ENCODE peak calls at places on chromosomes 12 and 14, in six cellular contexts. One of them, this sample, is unnamed.

GRCh38 chr12:43501705-43502104 is 50.3 kb downstream of the ADAMTS20 start:
- DNase-seq in lung: no peak
- DNase-seq in stimulated activated naive B cell treated with anti-CD40 and anti-IgM and Interleukin-4, amounts not matched to agents 10 μg/mL and 1 μg/mL and 100 μg/mL, for 72 hours: no peak
- DNase-seq in HS-5: peak
- DNase-seq in left lung: no peak
- DNase-seq in left kidney: peak
- DNase-seq in this sample: peak

GRCh38 chr12:94305293-94305957 is 154.2 kb downstream of the CEP83 start:
- DNase-seq in lung: peak
- DNase-seq in stimulated activated naive B cell treated with anti-CD40 and anti-IgM and Interleukin-4, amounts not matched to agents 10 μg/mL and 1 μg/mL and 100 μg/mL, for 72 hours: peak
- DNase-seq in HS-5: no peak
- DNase-seq in left lung: no peak
- DNase-seq in left kidney: no peak
- DNase-seq in this sample: no peak

GRCh38 chr14:106848330-106849121 is 1322.1 kb downstream of the TMEM121 start:
- DNase-seq in lung: no peak
- DNase-seq in stimulated activated naive B cell treated with anti-CD40 and anti-IgM and Interleukin-4, amounts not matched to agents 10 μg/mL and 1 μg/mL and 100 μg/mL, for 72 hours: no peak
- DNase-seq in HS-5: no peak
- DNase-seq in left lung: no peak
- DNase-seq in left kidney: no peak
- DNase-seq in this sample: peak

GRCh38 chr12:124307556-124307825 is 12.6 kb downstream of the RFLNA start:
- DNase-seq in lung: no peak
- DNase-seq in stimulated activated naive B cell treated with anti-CD40 and anti-IgM and Interleukin-4, amounts not matched to agents 10 μg/mL and 1 μg/mL and 100 μg/mL, for 72 hours: no peak
- DNase-seq in HS-5: no peak
- DNase-seq in left lung: no peak
- DNase-seq in left kidney: no peak
- DNase-seq in this sample: no peak

GRCh38 chr12:10851243-10851858 is 2.1 kb upstream of the PRR4 start:
- DNase-seq in lung: no peak
- DNase-seq in stimulated activated naive B cell treated with anti-CD40 and anti-IgM and Interleukin-4, amounts not matched to agents 10 μg/mL and 1 μg/mL and 100 μg/mL, for 72 hours: no peak
- DNase-seq in HS-5: no peak
- DNase-seq in left lung: no peak
- DNase-seq in left kidney: no peak
- DNase-seq in this sample: no peak

GRCh38 chr12:50597200-50598195 is 92.7 kb downstream of the DIP2B start:
- DNase-seq in lung: no peak
- DNase-seq in stimulated activated naive B cell treated with anti-CD40 and anti-IgM and Interleukin-4, amounts not matched to agents 10 μg/mL and 1 μg/mL and 100 μg/mL, for 72 hours: no peak
- DNase-seq in HS-5: peak
- DNase-seq in left lung: no peak
- DNase-seq in left kidney: no peak
- DNase-seq in this sample: no peak

GRCh38 chr12:128823216-128823915 is 392 bp downstream of the SLC15A4 start:
- DNase-seq in lung: peak
- DNase-seq in stimulated activated naive B cell treated with anti-CD40 and anti-IgM and Interleukin-4, amounts not matched to agents 10 μg/mL and 1 μg/mL and 100 μg/mL, for 72 hours: peak
- DNase-seq in HS-5: no peak
- DNase-seq in left lung: peak
- DNase-seq in left kidney: peak
- DNase-seq in this sample: peak

GRCh38 chr12:76713130-76713529 is 50.8 kb upstream of the ZDHHC17 start:
- DNase-seq in lung: no peak
- DNase-seq in stimulated activated naive B cell treated with anti-CD40 and anti-IgM and Interleukin-4, amounts not matched to agents 10 μg/mL and 1 μg/mL and 100 μg/mL, for 72 hours: no peak
- DNase-seq in HS-5: no peak
- DNase-seq in left lung: no peak
- DNase-seq in left kidney: no peak
- DNase-seq in this sample: peak

GRCh38 chr12:128829870-128830504 is 6.2 kb upstream of the SLC15A4 start:
- DNase-seq in lung: no peak
- DNase-seq in stimulated activated naive B cell treated with anti-CD40 and anti-IgM and Interleukin-4, amounts not matched to agents 10 μg/mL and 1 μg/mL and 100 μg/mL, for 72 hours: peak
- DNase-seq in HS-5: no peak
- DNase-seq in left lung: no peak
- DNase-seq in left kidney: peak
- DNase-seq in this sample: peak

GRCh38 chr12:56766535-56766934 is 3.4 kb downstream of the HSD17B6 start:
- DNase-seq in lung: no peak
- DNase-seq in stimulated activated naive B cell treated with anti-CD40 and anti-IgM and Interleukin-4, amounts not matched to agents 10 μg/mL and 1 μg/mL and 100 μg/mL, for 72 hours: peak
- DNase-seq in HS-5: no peak
- DNase-seq in left lung: no peak
- DNase-seq in left kidney: no peak
- DNase-seq in this sample: no peak

GRCh38 chr12:79658221-79658620 is 32.5 kb downstream of the PAWR start:
- DNase-seq in lung: no peak
- DNase-seq in stimulated activated naive B cell treated with anti-CD40 and anti-IgM and Interleukin-4, amounts not matched to agents 10 μg/mL and 1 μg/mL and 100 μg/mL, for 72 hours: no peak
- DNase-seq in HS-5: no peak
- DNase-seq in left lung: no peak
- DNase-seq in left kidney: no peak
- DNase-seq in this sample: no peak

GRCh38 chr12:77888611-77889010 is 57.9 kb downstream of the NAV3 start:
- DNase-seq in lung: no peak
- DNase-seq in stimulated activated naive B cell treated with anti-CD40 and anti-IgM and Interleukin-4, amounts not matched to agents 10 μg/mL and 1 μg/mL and 100 μg/mL, for 72 hours: no peak
- DNase-seq in HS-5: peak
- DNase-seq in left lung: no peak
- DNase-seq in left kidney: no peak
- DNase-seq in this sample: no peak

GRCh38 chr14:73945159-73945670 is 4.7 kb downstream of the FAM161B start:
- DNase-seq in lung: no peak
- DNase-seq in stimulated activated naive B cell treated with anti-CD40 and anti-IgM and Interleukin-4, amounts not matched to agents 10 μg/mL and 1 μg/mL and 100 μg/mL, for 72 hours: no peak
- DNase-seq in HS-5: no peak
- DNase-seq in left lung: no peak
- DNase-seq in left kidney: no peak
- DNase-seq in this sample: no peak

GRCh38 chr12:6469609-6470374 is 685 bp downstream of the VAMP1 start:
- DNase-seq in lung: no peak
- DNase-seq in stimulated activated naive B cell treated with anti-CD40 and anti-IgM and Interleukin-4, amounts not matched to agents 10 μg/mL and 1 μg/mL and 100 μg/mL, for 72 hours: no peak
- DNase-seq in HS-5: no peak
- DNase-seq in left lung: no peak
- DNase-seq in left kidney: no peak
- DNase-seq in this sample: peak

GRCh38 chr12:49549735-49550710 is 11.2 kb downstream of the KCNH3 start:
- DNase-seq in lung: no peak
- DNase-seq in stimulated activated naive B cell treated with anti-CD40 and anti-IgM and Interleukin-4, amounts not matched to agents 10 μg/mL and 1 μg/mL and 100 μg/mL, for 72 hours: no peak
- DNase-seq in HS-5: no peak
- DNase-seq in left lung: no peak
- DNase-seq in left kidney: no peak
- DNase-seq in this sample: no peak

GRCh38 chr14:88879016-88879415 is 54.6 kb downstream of the TTC8 start:
- DNase-seq in lung: no peak
- DNase-seq in stimulated activated naive B cell treated with anti-CD40 and anti-IgM and Interleukin-4, amounts not matched to agents 10 μg/mL and 1 μg/mL and 100 μg/mL, for 72 hours: no peak
- DNase-seq in HS-5: peak
- DNase-seq in left lung: no peak
- DNase-seq in left kidney: no peak
- DNase-seq in this sample: no peak

GRCh38 chr12:41014643-41015020 is 173.5 kb upstream of the PDZRN4 start:
- DNase-seq in lung: no peak
- DNase-seq in stimulated activated naive B cell treated with anti-CD40 and anti-IgM and Interleukin-4, amounts not matched to agents 10 μg/mL and 1 μg/mL and 100 μg/mL, for 72 hours: no peak
- DNase-seq in HS-5: peak
- DNase-seq in left lung: no peak
- DNase-seq in left kidney: no peak
- DNase-seq in this sample: no peak

GRCh38 chr12:49332891-49333371 is 4.1 kb downstream of the C1QL4 start:
- DNase-seq in lung: no peak
- DNase-seq in stimulated activated naive B cell treated with anti-CD40 and anti-IgM and Interleukin-4, amounts not matched to agents 10 μg/mL and 1 μg/mL and 100 μg/mL, for 72 hours: no peak
- DNase-seq in HS-5: no peak
- DNase-seq in left lung: no peak
- DNase-seq in left kidney: peak
- DNase-seq in this sample: no peak

GRCh38 chr12:131020326-131020725 is 66.6 kb downstream of the ADGRD1 start:
- DNase-seq in lung: no peak
- DNase-seq in stimulated activated naive B cell treated with anti-CD40 and anti-IgM and Interleukin-4, amounts not matched to agents 10 μg/mL and 1 μg/mL and 100 μg/mL, for 72 hours: no peak
- DNase-seq in HS-5: no peak
- DNase-seq in left lung: no peak
- DNase-seq in left kidney: no peak
- DNase-seq in this sample: no peak

GRCh38 chr12:42790761-42791151 is 201.2 kb upstream of the PRICKLE1 start:
- DNase-seq in lung: no peak
- DNase-seq in stimulated activated naive B cell treated with anti-CD40 and anti-IgM and Interleukin-4, amounts not matched to agents 10 μg/mL and 1 μg/mL and 100 μg/mL, for 72 hours: no peak
- DNase-seq in HS-5: peak
- DNase-seq in left lung: no peak
- DNase-seq in left kidney: no peak
- DNase-seq in this sample: no peak